ENCODE peak calls at places on chromosomes 16 and 17, in ten cellular contexts. M is Peyer's patch, G is heart left ventricle, I is uterus, B is transverse colon, A is tibial nerve, V is A549, T is stomach, J is lower leg skin, U is IMR-90. Q is an unnamed sample.
A peak's percentile ranks its signal among the peaks of the same experiment; 100 is the strongest.

GRCh38 chr17:61235821-61236197 is 163.8 kb upstream of the TBX2 start:
- DNase-seq in M (no peak), G (no peak), I (no peak), B (no peak), A (no peak), V (no peak), T (no peak), J (no peak), U (peak; percentile 84), Q (no peak)

GRCh38 chr17:57871863-57872262 is 22.0 kb upstream of the MRPS23 start:
- DNase-seq in M (no peak), G (no peak), I (no peak), B (no peak), A (no peak), V (no peak), T (no peak), J (no peak), U (no peak), Q (no peak)

GRCh38 chr16:79897444-79898146 is 297.1 kb upstream of the MAF start:
- DNase-seq in M (no peak), G (no peak), I (peak; percentile 34), B (peak; percentile 46), A (no peak), V (no peak), T (no peak), J (no peak), U (no peak), Q (no peak)

GRCh38 chr16:27892879-27893278 is 170.6 kb downstream of the GSG1L start:
- DNase-seq in M (no peak), G (no peak), I (no peak), B (no peak), A (no peak), V (no peak), T (no peak), J (no peak), U (no peak), Q (no peak)

GRCh38 chr17:12928736-12929135 is 89.1 kb downstream of the ELAC2 start:
- DNase-seq in M (no peak), G (no peak), I (no peak), B (no peak), A (no peak), V (no peak), T (no peak), J (no peak), U (no peak), Q (no peak)

GRCh38 chr17:63842173-63842539 is 329 bp downstream of the SMARCD2 start:
- DNase-seq in M (peak; percentile 22), G (peak; percentile 53), I (peak; percentile 51), B (no peak), A (no peak), V (no peak), T (peak; percentile 33), J (no peak), U (no peak), Q (no peak)

GRCh38 chr16:16083421-16084156 is 134.2 kb downstream of the ABCC1 start:
- DNase-seq in M (no peak), G (no peak), I (no peak), B (no peak), A (no peak), V (peak; percentile 20), T (no peak), J (no peak), U (peak; percentile 61), Q (peak; percentile 27)

GRCh38 chr17:37299257-37299985 is 76.4 kb upstream of the C17orf78 start:
- DNase-seq in M (no peak), G (no peak), I (no peak), B (no peak), A (no peak), V (no peak), T (no peak), J (no peak), U (no peak), Q (no peak)

GRCh38 chr17:68782829-68783228 is 172.4 kb downstream of the ABCA8 start:
- DNase-seq in M (no peak), G (no peak), I (no peak), B (no peak), A (no peak), V (no peak), T (no peak), J (peak; percentile 62), U (no peak), Q (no peak)

GRCh38 chr17:35768796-35769195 is 8.1 kb downstream of the C17orf50 start:
- DNase-seq in M (no peak), G (no peak), I (no peak), B (no peak), A (no peak), V (no peak), T (no peak), J (no peak), U (no peak), Q (no peak)

GRCh38 chr17:82458885-82459424 is 414 bp downstream of the NARF start:
- DNase-seq in M (peak; percentile 41), G (no peak), I (no peak), B (peak; percentile 34), A (no peak), V (no peak), T (peak; percentile 36), J (no peak), U (peak; percentile 19), Q (no peak)

GRCh38 chr17:78318843-78319242 is 41.0 kb downstream of the SOCS3 start:
- DNase-seq in M (no peak), G (no peak), I (no peak), B (no peak), A (no peak), V (no peak), T (no peak), J (no peak), U (no peak), Q (no peak)

GRCh38 chr17:45308016-45308365 is 8.8 kb downstream of the MAP3K14 start:
- DNase-seq in M (no peak), G (no peak), I (no peak), B (no peak), A (no peak), V (no peak), T (no peak), J (no peak), U (no peak), Q (no peak)

GRCh38 chr17:45307290-45308015 is 9.4 kb downstream of the MAP3K14 start:
- DNase-seq in M (no peak), G (no peak), I (peak; percentile 49), B (no peak), A (no peak), V (no peak), T (no peak), J (peak; percentile 63), U (peak; percentile 90), Q (peak; percentile 57)

GRCh38 chr17:45306623-45307022 is 10.2 kb downstream of the MAP3K14 start:
- DNase-seq in M (no peak), G (no peak), I (no peak), B (no peak), A (no peak), V (no peak), T (no peak), J (no peak), U (no peak), Q (no peak)

GRCh38 chr17:45305532-45306087 is 11.2 kb downstream of the MAP3K14 start:
- DNase-seq in M (no peak), G (no peak), I (no peak), B (no peak), A (no peak), V (no peak), T (no peak), J (no peak), U (peak; percentile 74), Q (no peak)

GRCh38 chr17:45306094-45306493 is 10.7 kb downstream of the MAP3K14 start:
- DNase-seq in M (no peak), G (no peak), I (no peak), B (no peak), A (no peak), V (no peak), T (no peak), J (no peak), U (no peak), Q (no peak)
- TF ChIP-seq POLR2A in M (no peak), G (no peak), I (no peak), B (no peak), A (no peak), V (no peak), T (no peak), J (no peak), U (no peak), Q (no peak)

DNA sequence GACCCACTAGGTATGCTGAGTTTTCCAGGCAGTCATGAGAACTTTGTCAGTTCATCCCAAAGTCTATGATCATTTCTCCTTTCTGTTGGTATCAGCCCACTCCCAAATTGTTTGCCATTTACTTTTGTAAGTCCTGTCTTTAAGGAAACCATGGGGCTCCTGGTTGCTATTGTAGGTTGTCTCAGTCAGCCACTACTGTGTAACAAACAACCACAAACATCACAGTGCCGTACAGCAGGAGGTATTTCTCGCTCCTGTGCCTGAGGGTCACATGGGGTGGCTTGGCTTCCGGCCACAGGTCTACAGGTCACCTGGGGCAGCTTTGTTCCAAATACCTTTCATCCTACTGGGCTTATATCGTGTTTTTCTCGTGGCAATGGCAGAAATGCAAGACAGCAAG is 71.6 kb downstream of the C17orf67 start:
- DNase-seq in M (no peak), G (no peak), I (no peak), B (no peak), A (no peak), V (no peak), T (no peak), J (no peak), U (no peak), Q (no peak)
- TF ChIP-seq POLR2A in M (no peak), G (no peak), I (no peak), B (no peak), A (no peak), V (no peak), T (no peak), J (no peak), U (no peak), Q (no peak)

GRCh38 chr17:81049973-81050551 is 15.1 kb downstream of the BAIAP2 start:
- DNase-seq in M (peak; percentile 47), G (peak; percentile 67), I (no peak), B (peak; percentile 82), A (no peak), V (no peak), T (peak; percentile 89), J (no peak), U (no peak), Q (peak; percentile 97)
- TF ChIP-seq POLR2A in M (no peak), G (no peak), I (no peak), B (peak; percentile 35), A (no peak), V (no peak), T (no peak), J (no peak), U (no peak), Q (peak; percentile 37)

DNA sequence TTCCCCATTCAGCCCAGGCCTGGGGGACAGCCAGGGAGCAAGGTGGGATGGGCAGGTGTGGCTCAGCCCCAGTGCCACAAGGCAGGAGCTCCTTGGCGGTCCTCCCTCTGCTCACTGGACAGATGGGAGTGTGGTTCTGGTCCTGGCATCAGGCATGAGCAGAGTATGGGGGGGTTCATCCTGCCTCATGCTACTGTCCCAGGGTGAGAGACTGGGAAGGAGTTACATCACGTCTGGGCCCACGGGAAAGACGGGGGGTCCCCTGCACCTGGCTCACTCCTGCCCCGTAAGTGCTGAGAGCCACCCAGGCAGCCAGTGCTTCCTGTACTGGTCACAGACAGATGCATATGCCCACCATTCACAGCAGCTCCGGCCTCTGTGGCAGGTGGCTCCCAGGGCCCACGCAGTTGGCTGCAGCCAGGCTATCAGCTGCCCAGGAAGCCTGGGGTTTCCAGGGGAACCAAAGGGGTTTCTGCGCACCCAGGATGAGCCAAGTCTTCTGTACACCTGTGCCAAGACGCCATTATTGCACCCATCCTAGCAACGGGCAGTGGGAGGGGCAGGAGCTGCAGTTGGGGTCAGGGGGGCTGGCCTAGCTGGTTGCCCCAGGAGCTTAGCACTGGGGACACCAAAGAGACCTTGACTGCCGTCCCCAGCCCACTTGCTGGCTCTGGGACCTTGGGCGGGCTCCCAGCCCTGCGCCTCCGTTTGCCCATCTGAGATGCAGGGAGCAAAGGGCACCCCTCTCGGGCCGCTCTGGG is 1.9 kb downstream of the BAIAP3 start:
- DNase-seq in M (peak; percentile 68), G (no peak), I (no peak), B (no peak), A (no peak), V (no peak), T (no peak), J (no peak), U (no peak), Q (no peak)
- TF ChIP-seq POLR2A in M (no peak), G (no peak), I (no peak), B (no peak), A (no peak), V (no peak), T (no peak), J (no peak), U (no peak), Q (no peak)

Q was measured in H54.